ENCODE peak calls at places on chromosomes 13 and 19, in seven cellular contexts. I is pancreas, R is heart right ventricle, T is astrocyte of the spinal cord, O is fibroblast of mammary gland, E is GM12865, U is stomach. M is an unnamed sample.

GRCh38 chr19:23999821-24000610 is 85.3 kb downstream of the ZNF726 start:
- DNase-seq in I (no peak), R (no peak), T (no peak), O (no peak), E (no peak), U (no peak), M (no peak)

GRCh38 chr19:30882411-30883005 is 466.7 kb downstream of the TSHZ3 start:
- DNase-seq in I (no peak), R (no peak), T (no peak), O (no peak), E (no peak), U (no peak), M (no peak)

GRCh38 chr13:30396434-30397075 is 25.7 kb upstream of the UBE2L5 start:
- DNase-seq in I (no peak), R (no peak), T (no peak), O (no peak), E (no peak), U (no peak), M (no peak)

GRCh38 chr19:44750713-44751112 is 2.2 kb downstream of the BCL3 start:
- DNase-seq in I (no peak), R (no peak), T (no peak), O (no peak), E (no peak), U (no peak), M (no peak)

GRCh38 chr13:95530178-95530577 is 22.3 kb upstream of the CLDN10 start:
- DNase-seq in I (no peak), R (no peak), T (peak), O (peak), E (no peak), U (no peak), M (peak)

GRCh38 chr13:114115191-114115671 is 17.2 kb downstream of the RASA3 start:
- DNase-seq in I (peak), R (peak), T (peak), O (peak), E (no peak), U (peak), M (no peak)

GRCh38 chr13:90551253-90551652 is 796.2 kb upstream of the MIR17HG start:
- DNase-seq in I (no peak), R (no peak), T (no peak), O (no peak), E (no peak), U (no peak), M (no peak)

GRCh38 chr19:57689750-57690149 is 8.0 kb downstream of the ZNF551 start:
- DNase-seq in I (no peak), R (no peak), T (no peak), O (no peak), E (no peak), U (no peak), M (no peak)

GRCh38 chr13:42660367-42660965 is 86.5 kb downstream of the TNFSF11 start:
- DNase-seq in I (no peak), R (no peak), T (peak), O (peak), E (no peak), U (no peak), M (no peak)

GRCh38 chr13:20461481-20461859 is 64.2 kb downstream of the CRYL1 start:
- DNase-seq in I (no peak), R (no peak), T (peak), O (peak), E (no peak), U (no peak), M (no peak)

GRCh38 chr13:26584713-26585112 is 27.2 kb downstream of the WASF3 start:
- DNase-seq in I (no peak), R (no peak), T (peak), O (peak), E (no peak), U (no peak), M (no peak)

GRCh38 chr13:26583662-26584061 is 26.2 kb downstream of the WASF3 start:
- DNase-seq in I (no peak), R (no peak), T (no peak), O (no peak), E (no peak), U (no peak), M (no peak)

GRCh38 chr13:26589754-26590153 is 32.3 kb downstream of the WASF3 start:
- DNase-seq in I (no peak), R (peak), T (peak), O (peak), E (no peak), U (peak), M (no peak)

GRCh38 chr13:26587251-26587650 is 29.8 kb downstream of the WASF3 start:
- DNase-seq in I (no peak), R (no peak), T (no peak), O (no peak), E (no peak), U (no peak), M (no peak)

DNA sequence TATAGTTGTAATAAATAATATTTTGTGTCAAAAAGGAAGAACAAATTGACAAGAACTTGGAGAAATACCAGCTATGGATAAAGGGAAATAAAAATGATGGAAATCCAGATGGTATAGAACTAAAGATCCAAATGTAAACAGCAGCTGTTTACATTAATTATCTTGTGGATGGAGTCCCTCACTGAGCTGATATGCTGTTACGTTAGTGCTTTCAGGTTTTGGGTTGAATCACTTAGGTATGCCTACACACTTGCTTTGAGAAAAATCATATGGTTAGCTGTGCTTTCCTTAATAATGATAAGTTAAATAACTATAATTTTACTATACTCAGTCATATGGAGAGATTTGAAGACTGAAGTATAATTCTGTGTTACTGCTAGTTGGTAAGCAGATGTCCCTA is 27.7 kb downstream of the WASF3 start:
- DNase-seq in I (no peak), R (no peak), T (no peak), O (peak), E (no peak), U (no peak), M (no peak)
- H3K4me3 ChIP-seq in I (no peak), R (no peak), T (no peak), O (no peak), E (no peak), U (no peak), M (no peak)

GRCh38 chr13:112576768-112577167 is 11.2 kb downstream of the TUBGCP3 start:
- DNase-seq in I (no peak), R (no peak), T (no peak), O (no peak), E (no peak), U (no peak), M (no peak)
- H3K4me3 ChIP-seq in I (no peak), R (no peak), T (no peak), O (no peak), E (no peak), U (no peak), M (no peak)

DNA sequence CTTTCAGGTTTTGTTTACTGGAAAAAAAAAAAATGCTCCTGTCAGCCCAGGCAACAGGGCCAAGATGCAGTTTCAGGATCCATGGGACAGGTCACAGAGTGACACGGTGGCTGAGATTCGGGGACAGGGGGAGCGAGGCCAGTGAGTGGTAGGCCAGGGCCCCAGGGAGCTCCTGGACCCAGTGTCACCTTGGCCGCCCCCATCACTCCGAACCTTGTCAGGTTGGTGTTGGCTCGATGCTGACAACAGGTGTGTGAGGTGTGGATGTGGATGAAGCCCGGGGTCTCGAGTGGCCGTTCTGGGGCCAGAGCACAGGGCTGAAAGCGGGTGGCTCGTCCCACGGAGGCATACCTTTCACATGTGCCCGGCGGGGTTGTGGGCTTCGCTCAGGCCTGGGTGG is 6.1 kb upstream of the UQCR11 start:
- DNase-seq in I (no peak), R (no peak), T (no peak), O (no peak), E (no peak), U (no peak), M (no peak)
- H3K4me3 ChIP-seq in I (no peak), R (no peak), T (no peak), O (no peak), E (no peak), U (no peak), M (no peak)

DNA sequence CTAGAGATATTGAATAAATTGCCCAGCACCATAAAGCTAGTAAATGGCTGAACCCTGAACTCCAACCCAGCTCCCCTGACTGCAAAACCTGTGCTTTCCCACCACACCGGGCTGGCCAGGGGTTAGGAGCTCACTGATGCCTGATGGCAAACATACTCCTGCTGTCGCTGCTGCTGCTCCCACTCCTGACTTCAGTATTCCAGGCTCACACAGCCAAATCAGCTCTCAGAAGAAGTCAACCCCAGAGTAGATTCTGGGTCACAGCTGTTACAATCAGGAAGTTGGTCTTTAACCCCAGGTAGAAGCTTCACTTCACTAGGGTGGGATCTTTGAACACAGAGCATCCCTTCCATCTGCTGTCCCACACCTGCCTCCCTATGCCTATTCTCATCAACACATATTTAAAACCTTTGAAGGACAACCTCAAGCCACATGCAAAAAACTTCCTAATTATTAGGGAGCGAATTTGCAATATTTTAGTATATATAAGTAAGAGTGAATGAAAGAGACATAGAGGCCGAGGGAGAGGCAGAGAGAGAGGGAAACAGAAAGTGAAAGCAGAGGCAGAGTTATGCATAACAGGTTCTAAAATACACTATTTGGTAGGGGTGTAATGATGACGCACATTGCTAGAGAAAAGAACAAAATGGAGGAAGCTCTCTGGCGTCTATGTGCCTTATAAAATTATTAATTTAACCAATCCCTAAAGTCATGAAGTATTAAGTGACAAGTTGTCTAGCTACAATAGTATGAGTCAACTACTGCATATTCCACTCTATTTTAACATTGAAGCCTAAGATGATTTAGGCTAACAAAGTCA is 99.4 kb upstream of the SERP2 start:
- DNase-seq in I (no peak), R (no peak), T (peak), O (peak), E (peak), U (no peak), M (peak)
- H3K4me3 ChIP-seq in I (no peak), R (no peak), T (no peak), O (peak), E (peak), U (no peak), M (no peak)

DNA sequence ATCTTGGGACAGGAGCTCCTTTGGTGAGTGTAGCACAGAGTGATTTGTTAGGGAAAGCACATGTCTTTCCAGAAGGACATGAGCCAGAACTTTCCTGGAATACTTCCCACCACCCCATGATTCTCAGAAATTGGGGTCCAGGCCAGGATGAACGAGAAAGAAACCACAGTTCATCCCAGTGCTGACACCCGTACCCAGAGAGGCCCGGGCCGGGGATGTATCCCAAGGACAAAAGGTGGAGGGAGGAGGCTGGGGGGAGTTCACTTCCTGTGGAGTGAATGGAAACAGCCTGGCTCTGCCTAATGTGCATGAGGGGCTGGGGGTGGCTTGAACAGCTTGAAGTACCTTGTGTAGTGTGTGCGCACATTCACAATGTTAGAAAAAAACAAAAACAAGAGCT is 47.5 kb downstream of the CDADC1 start:
- DNase-seq in I (no peak), R (no peak), T (no peak), O (no peak), E (no peak), U (no peak), M (no peak)
- H3K4me3 ChIP-seq in I (no peak), R (no peak), T (no peak), O (no peak), E (no peak), U (no peak), M (no peak)

GRCh38 chr19:5627395-5627904 is 4.6 kb downstream of the SAFB start:
- DNase-seq in I (no peak), R (peak), T (no peak), O (peak), E (peak), U (peak), M (no peak)

GRCh38 chr19:5631511-5632240 is 8.8 kb downstream of the SAFB start:
- DNase-seq in I (no peak), R (no peak), T (no peak), O (peak), E (no peak), U (no peak), M (no peak)

GRCh38 chr19:5628919-5629481 is 6.1 kb downstream of the SAFB start:
- DNase-seq in I (no peak), R (no peak), T (no peak), O (no peak), E (peak), U (no peak), M (no peak)

GRCh38 chr19:5625641-5626040 is 2.8 kb downstream of the SAFB start:
- DNase-seq in I (no peak), R (no peak), T (no peak), O (peak), E (no peak), U (no peak), M (no peak)

DNA sequence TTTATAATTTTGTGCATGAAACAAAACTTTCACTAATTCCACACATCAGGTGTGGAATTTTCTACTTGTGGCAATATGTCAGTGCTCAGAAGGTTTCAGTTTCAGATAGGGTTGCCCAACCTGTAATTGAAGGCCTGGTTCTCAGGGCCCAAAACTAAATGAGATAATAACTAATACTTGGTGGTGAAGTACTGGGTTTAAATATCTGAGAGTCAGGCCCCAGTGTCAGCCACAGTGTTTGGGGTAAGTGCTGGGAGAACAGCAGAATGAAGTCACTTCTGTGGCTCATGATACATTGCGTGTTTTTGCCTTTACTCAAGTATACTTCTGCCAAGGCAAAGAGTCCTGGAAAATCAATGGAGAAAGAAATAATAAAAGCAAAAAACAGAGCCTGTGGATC is 5.6 kb downstream of the SAFB start:
- DNase-seq in I (no peak), R (no peak), T (peak), O (peak), E (peak), U (no peak), M (no peak)
- H3K4me3 ChIP-seq in I (no peak), R (no peak), T (no peak), O (no peak), E (no peak), U (no peak), M (no peak)

DNA sequence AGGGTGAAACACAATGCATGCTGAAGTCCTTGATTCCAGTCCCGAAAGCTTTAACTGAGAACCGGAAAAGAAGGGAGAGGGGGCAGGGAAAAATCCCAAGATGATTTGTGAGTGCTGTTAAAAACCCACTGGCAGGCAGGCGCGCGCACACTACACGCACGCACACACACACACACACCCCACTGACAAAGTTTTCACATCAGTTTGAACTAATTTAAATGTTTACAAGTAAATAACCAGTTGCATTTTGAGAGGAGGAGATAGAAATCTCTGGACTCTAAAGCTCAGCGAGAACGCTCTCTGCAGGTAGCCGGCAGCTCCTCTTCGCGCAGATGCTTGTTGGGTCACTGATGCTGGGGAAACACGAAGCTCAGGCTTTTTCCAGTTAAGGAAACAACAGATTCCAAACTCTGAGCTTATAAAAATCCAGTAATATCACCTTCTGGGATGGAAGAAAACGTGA is 818 bp upstream of the SLITRK1 start:
- DNase-seq in I (no peak), R (no peak), T (no peak), O (no peak), E (no peak), U (no peak), M (no peak)
- H3K4me3 ChIP-seq in I (no peak), R (no peak), T (peak), O (no peak), E (no peak), U (no peak), M (no peak)

GRCh38 chr13:97221046-97221445 is 1.1 kb upstream of the MBNL2 start:
- DNase-seq in I (no peak), R (no peak), T (no peak), O (no peak), E (no peak), U (no peak), M (no peak)

GRCh38 chr13:97222934-97223710 is 989 bp downstream of the MBNL2 start:
- DNase-seq in I (no peak), R (no peak), T (no peak), O (no peak), E (peak), U (no peak), M (no peak)

GRCh38 chr13:97221989-97222700 is at the start of gene MBNL2:
- DNase-seq in I (peak), R (peak), T (peak), O (peak), E (peak), U (peak), M (peak)

GRCh38 chr13:97220151-97220900 is 1.8 kb upstream of the MBNL2 start:
- DNase-seq in I (no peak), R (no peak), T (no peak), O (no peak), E (no peak), U (no peak), M (no peak)

GRCh38 chr13:97221491-97221890 is 642 bp upstream of the MBNL2 start:
- DNase-seq in I (no peak), R (no peak), T (no peak), O (no peak), E (no peak), U (no peak), M (no peak)
- H3K4me3 ChIP-seq in I (peak), R (no peak), T (peak), O (peak), E (peak), U (peak), M (peak)